ENCODE peak calls at places on chromosomes 3 and 15, in five cellular contexts. One of them, this sample, is unnamed.

GRCh38 chr3:74582982-74583381 is 31.5 kb downstream of the CNTN3 start:
- DNase-seq in pancreas: no peak
- DNase-seq in IMR-90: no peak
- DNase-seq in cardiac muscle cell: no peak
- DNase-seq in right lobe of liver: no peak
- DNase-seq in this sample: no peak

GRCh38 chr3:102394517-102394916 is 40.3 kb upstream of the ZPLD1 start:
- DNase-seq in pancreas: no peak
- DNase-seq in IMR-90: no peak
- DNase-seq in cardiac muscle cell: no peak
- DNase-seq in right lobe of liver: no peak
- DNase-seq in this sample: no peak

GRCh38 chr3:71754610-71755253 is 1.1 kb downstream of the GPR27 start:
- DNase-seq in pancreas: peak; percentile 69
- DNase-seq in IMR-90: no peak
- DNase-seq in cardiac muscle cell: no peak
- DNase-seq in right lobe of liver: no peak
- DNase-seq in this sample: no peak

GRCh38 chr3:56985460-56986327 is 74.8 kb upstream of the SPATA12 start:
- DNase-seq in pancreas: no peak
- DNase-seq in IMR-90: peak; percentile 38
- DNase-seq in cardiac muscle cell: peak; percentile 53
- DNase-seq in right lobe of liver: no peak
- DNase-seq in this sample: no peak

GRCh38 chr3:43742935-43743334 is 52.2 kb downstream of the ABHD5 start:
- DNase-seq in pancreas: no peak
- DNase-seq in IMR-90: peak; percentile 62
- DNase-seq in cardiac muscle cell: peak; percentile 59
- DNase-seq in right lobe of liver: no peak
- DNase-seq in this sample: no peak

GRCh38 chr15:63368503-63368902 is 13.1 kb downstream of the CA12 start:
- DNase-seq in pancreas: no peak
- DNase-seq in IMR-90: no peak
- DNase-seq in cardiac muscle cell: no peak
- DNase-seq in right lobe of liver: no peak
- DNase-seq in this sample: no peak

GRCh38 chr3:16079519-16079918 is 95.0 kb upstream of the GALNT15 start:
- DNase-seq in pancreas: no peak
- DNase-seq in IMR-90: peak; percentile 58
- DNase-seq in cardiac muscle cell: peak; percentile 62
- DNase-seq in right lobe of liver: no peak
- DNase-seq in this sample: no peak

GRCh38 chr3:79018671-79019136 is 749.1 kb downstream of the ROBO1 start:
- DNase-seq in pancreas: no peak
- DNase-seq in IMR-90: peak; percentile 64
- DNase-seq in cardiac muscle cell: peak; percentile 83
- DNase-seq in right lobe of liver: peak; percentile 41
- DNase-seq in this sample: peak; percentile 60

GRCh38 chr3:65348596-65348995 is 660.8 kb upstream of the ADAMTS9 start:
- DNase-seq in pancreas: no peak
- DNase-seq in IMR-90: peak; percentile 69
- DNase-seq in cardiac muscle cell: peak; percentile 38
- DNase-seq in right lobe of liver: no peak
- DNase-seq in this sample: no peak

GRCh38 chr3:179091113-179091512 is 19.5 kb upstream of the ZMAT3 start:
- DNase-seq in pancreas: no peak
- DNase-seq in IMR-90: no peak
- DNase-seq in cardiac muscle cell: no peak
- DNase-seq in right lobe of liver: no peak
- DNase-seq in this sample: no peak

GRCh38 chr3:134249935-134250716 is 533 bp downstream of the RYK start:
- DNase-seq in pancreas: peak; percentile 87
- DNase-seq in IMR-90: peak; percentile 28
- DNase-seq in cardiac muscle cell: peak; percentile 54
- DNase-seq in right lobe of liver: peak; percentile 80
- DNase-seq in this sample: peak; percentile 52

GRCh38 chr3:157412323-157412845 is 24.3 kb upstream of the PTX3 start:
- DNase-seq in pancreas: no peak
- DNase-seq in IMR-90: no peak
- DNase-seq in cardiac muscle cell: no peak
- DNase-seq in right lobe of liver: no peak
- DNase-seq in this sample: no peak

GRCh38 chr3:113214917-113215595 is 3.7 kb downstream of the BOC start:
- DNase-seq in pancreas: no peak
- DNase-seq in IMR-90: peak; percentile 73
- DNase-seq in cardiac muscle cell: peak; percentile 21
- DNase-seq in right lobe of liver: no peak
- DNase-seq in this sample: no peak

GRCh38 chr3:113212155-113212844 is 943 bp downstream of the BOC start:
- DNase-seq in pancreas: peak; percentile 76
- DNase-seq in IMR-90: no peak
- DNase-seq in cardiac muscle cell: peak; percentile 41
- DNase-seq in right lobe of liver: no peak
- DNase-seq in this sample: peak; percentile 33

GRCh38 chr3:113212845-113213375 is 1.6 kb downstream of the BOC start:
- DNase-seq in pancreas: no peak
- DNase-seq in IMR-90: no peak
- DNase-seq in cardiac muscle cell: no peak
- DNase-seq in right lobe of liver: no peak
- DNase-seq in this sample: no peak

GRCh38 chr3:113216393-113216792 is 5.0 kb downstream of the BOC start:
- DNase-seq in pancreas: no peak
- DNase-seq in IMR-90: no peak
- DNase-seq in cardiac muscle cell: no peak
- DNase-seq in right lobe of liver: no peak
- DNase-seq in this sample: no peak

DNA sequence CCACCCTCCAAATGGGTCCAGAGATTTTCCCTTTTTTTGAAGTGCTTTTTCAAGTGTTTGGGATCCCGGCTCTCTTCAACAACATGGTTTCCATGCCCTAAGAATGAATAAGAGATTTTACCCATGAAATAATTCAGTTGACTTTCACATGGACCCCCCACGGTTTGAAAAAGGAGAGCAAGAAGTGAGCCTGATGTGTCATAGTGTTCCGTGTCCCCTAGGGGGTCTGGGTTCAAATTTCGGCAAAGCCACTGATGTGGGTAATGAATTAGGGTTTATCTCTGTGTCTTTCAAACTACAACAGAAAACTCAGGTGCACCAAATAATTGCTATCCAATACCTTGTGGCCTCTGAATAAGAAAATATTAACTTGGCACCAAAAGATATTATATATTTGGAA is 2.9 kb downstream of the BOC start:
- DNase-seq in pancreas: no peak
- DNase-seq in IMR-90: no peak
- DNase-seq in cardiac muscle cell: no peak
- DNase-seq in right lobe of liver: no peak
- DNase-seq in this sample: no peak
- H3K4me1 ChIP-seq in pancreas: no peaks in the 10 kb centered on the region
- H3K4me1 ChIP-seq in IMR-90: peaks cover 16% of the 10 kb centered on the region
- H3K4me1 ChIP-seq in cardiac muscle cell: peaks cover 15% of the 10 kb centered on the region
- H3K4me1 ChIP-seq in right lobe of liver: no peaks in the 10 kb centered on the region
- H3K4me1 ChIP-seq in this sample: peaks cover 4% of the 10 kb centered on the region

GRCh38 chr3:169664034-169664820 is 715 bp upstream of the MECOM start:
- DNase-seq in pancreas: peak; percentile 75
- DNase-seq in IMR-90: no peak
- DNase-seq in cardiac muscle cell: peak; percentile 33
- DNase-seq in right lobe of liver: no peak
- DNase-seq in this sample: peak; percentile 23

GRCh38 chr3:169660709-169661566 is 2.6 kb downstream of the MECOM start:
- DNase-seq in pancreas: no peak
- DNase-seq in IMR-90: peak; percentile 46
- DNase-seq in cardiac muscle cell: peak; percentile 72
- DNase-seq in right lobe of liver: no peak
- DNase-seq in this sample: peak; percentile 36

GRCh38 chr3:169662215-169663070 is 1.1 kb downstream of the MECOM start:
- DNase-seq in pancreas: peak; percentile 93
- DNase-seq in IMR-90: peak; percentile 57
- DNase-seq in cardiac muscle cell: peak; percentile 89
- DNase-seq in right lobe of liver: no peak
- DNase-seq in this sample: peak; percentile 86

GRCh38 chr3:169659858-169660614 is 3.5 kb downstream of the MECOM start:
- DNase-seq in pancreas: peak; percentile 45
- DNase-seq in IMR-90: no peak
- DNase-seq in cardiac muscle cell: peak; percentile 13
- DNase-seq in right lobe of liver: no peak
- DNase-seq in this sample: peak; percentile 22

GRCh38 chr3:169661567-169662214 is 1.8 kb downstream of the MECOM start:
- DNase-seq in pancreas: peak; percentile 76
- DNase-seq in IMR-90: peak; percentile 36
- DNase-seq in cardiac muscle cell: peak; percentile 72
- DNase-seq in right lobe of liver: no peak
- DNase-seq in this sample: peak; percentile 47
- H3K4me1 ChIP-seq in pancreas: peaks cover 2% of the 10 kb centered on the region
- H3K4me1 ChIP-seq in IMR-90: no peaks in the 10 kb centered on the region
- H3K4me1 ChIP-seq in cardiac muscle cell: peaks cover 6% of the 10 kb centered on the region
- H3K4me1 ChIP-seq in right lobe of liver: no peaks in the 10 kb centered on the region
- H3K4me1 ChIP-seq in this sample: peaks cover 29% of the 10 kb centered on the region

GRCh38 chr3:107680698-107681097 is 157.9 kb downstream of the BBX start:
- DNase-seq in pancreas: no peak
- DNase-seq in IMR-90: peak; percentile 51
- DNase-seq in cardiac muscle cell: peak; percentile 39
- DNase-seq in right lobe of liver: no peak
- DNase-seq in this sample: no peak
- H3K4me1 ChIP-seq in pancreas: no peaks in the 10 kb centered on the region
- H3K4me1 ChIP-seq in IMR-90: peaks cover 5% of the 10 kb centered on the region
- H3K4me1 ChIP-seq in cardiac muscle cell: peaks cover 29% of the 10 kb centered on the region
- H3K4me1 ChIP-seq in right lobe of liver: no peaks in the 10 kb centered on the region
- H3K4me1 ChIP-seq in this sample: peaks cover 21% of the 10 kb centered on the region

DNA sequence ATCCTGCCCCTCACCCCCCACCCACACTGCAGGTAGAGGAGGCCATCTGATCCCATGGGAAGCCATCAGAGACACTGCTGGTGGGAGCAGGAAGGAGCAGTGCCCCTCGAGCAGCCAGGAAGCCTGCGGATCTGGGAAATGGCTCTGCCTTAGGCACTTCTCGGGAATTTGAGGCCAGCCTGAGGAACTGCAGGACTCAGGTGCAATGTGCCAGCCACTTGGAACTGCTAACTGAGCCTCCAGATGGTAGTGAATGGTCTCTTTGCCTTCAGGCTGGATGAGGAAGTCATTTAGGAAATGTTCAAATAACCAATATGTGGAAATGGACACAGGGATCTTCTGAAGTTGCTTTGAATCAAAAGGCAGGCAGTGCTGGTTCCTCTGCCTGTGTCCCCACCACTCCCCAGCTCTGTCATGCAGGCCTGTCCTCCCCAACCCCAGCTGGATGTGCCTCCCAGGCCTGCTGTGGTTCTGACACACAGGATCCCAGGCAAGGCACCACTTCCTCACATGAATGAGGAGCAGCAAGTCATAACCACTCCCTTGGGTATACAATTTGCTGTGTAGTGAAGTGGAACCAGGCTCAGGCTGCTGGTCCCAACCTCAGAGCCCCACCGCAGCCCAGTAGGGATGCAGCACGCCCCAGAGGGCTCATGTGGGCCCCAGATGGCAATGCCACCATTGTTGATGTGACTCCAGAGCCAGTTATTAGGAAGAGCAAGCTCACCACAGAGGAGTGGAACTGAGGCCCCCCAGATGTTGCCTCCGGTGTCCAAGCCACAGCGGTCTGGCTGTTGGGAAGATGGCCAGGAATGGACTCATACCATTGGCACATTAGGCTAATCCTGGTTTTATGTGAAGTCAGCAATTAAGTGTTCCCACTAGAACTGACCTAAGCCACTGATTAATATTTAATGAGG is 46.5 kb upstream of the LIMD1 start:
- DNase-seq in pancreas: no peak
- DNase-seq in IMR-90: no peak
- DNase-seq in cardiac muscle cell: peak; percentile 47
- DNase-seq in right lobe of liver: peak; percentile 72
- DNase-seq in this sample: peak; percentile 57
- H3K4me1 ChIP-seq in pancreas: no peaks in the 10 kb centered on the region
- H3K4me1 ChIP-seq in IMR-90: peaks cover 44% of the 10 kb centered on the region
- H3K4me1 ChIP-seq in cardiac muscle cell: peaks cover 17% of the 10 kb centered on the region
- H3K4me1 ChIP-seq in right lobe of liver: no peaks in the 10 kb centered on the region
- H3K4me1 ChIP-seq in this sample: peaks cover 94% of the 10 kb centered on the region

GRCh38 chr3:128784843-128785242 is 58.9 kb downstream of the RAB7A start:
- DNase-seq in pancreas: no peak
- DNase-seq in IMR-90: no peak
- DNase-seq in cardiac muscle cell: peak; percentile 21
- DNase-seq in right lobe of liver: no peak
- DNase-seq in this sample: no peak

GRCh38 chr3:128784228-128784627 is 58.2 kb downstream of the RAB7A start:
- DNase-seq in pancreas: no peak
- DNase-seq in IMR-90: no peak
- DNase-seq in cardiac muscle cell: peak; percentile 26
- DNase-seq in right lobe of liver: no peak
- DNase-seq in this sample: peak; percentile 44

GRCh38 chr3:128782282-128783146 is 56.5 kb downstream of the RAB7A start:
- DNase-seq in pancreas: no peak
- DNase-seq in IMR-90: no peak
- DNase-seq in cardiac muscle cell: no peak
- DNase-seq in right lobe of liver: no peak
- DNase-seq in this sample: no peak

GRCh38 chr3:128781164-128781563 is 55.2 kb downstream of the RAB7A start:
- DNase-seq in pancreas: no peak
- DNase-seq in IMR-90: no peak
- DNase-seq in cardiac muscle cell: no peak
- DNase-seq in right lobe of liver: no peak
- DNase-seq in this sample: no peak

GRCh38 chr3:128783774-128784173 is 57.8 kb downstream of the RAB7A start:
- DNase-seq in pancreas: no peak
- DNase-seq in IMR-90: no peak
- DNase-seq in cardiac muscle cell: no peak
- DNase-seq in right lobe of liver: no peak
- DNase-seq in this sample: peak; percentile 40
- H3K4me1 ChIP-seq in pancreas: peaks cover 2% of the 10 kb centered on the region
- H3K4me1 ChIP-seq in IMR-90: peaks cover 27% of the 10 kb centered on the region
- H3K4me1 ChIP-seq in cardiac muscle cell: peaks cover 48% of the 10 kb centered on the region
- H3K4me1 ChIP-seq in right lobe of liver: no peaks in the 10 kb centered on the region
- H3K4me1 ChIP-seq in this sample: peaks cover 85% of the 10 kb centered on the region

This sample was measured in heart right ventricle.